ENCODE peak calls at places on chromosomes 3 and 15, in six cellular contexts. One of them, this sample, is unnamed.
A peak's percentile ranks its signal among the peaks of the same experiment; 100 is the strongest.

GRCh38 chr3:106842151-106842550 is 535.1 kb upstream of the CCDC54 start:
- DNase-seq in psoas muscle: no peak
- DNase-seq in ovary: no peak
- DNase-seq in PC-3: no peak
- DNase-seq in right atrium auricular region: no peak
- DNase-seq in CD4-positive, CD25-positive, alpha-beta regulatory T cell: no peak
- DNase-seq in this sample: no peak

GRCh38 chr3:27578032-27578431 is 93.8 kb upstream of the SLC4A7 start:
- DNase-seq in right atrium auricular region: no peak
- DNase-seq in ovary: no peak
- DNase-seq in CD4-positive, CD25-positive, alpha-beta regulatory T cell: no peak
- DNase-seq in psoas muscle: no peak
- DNase-seq in PC-3: no peak
- DNase-seq in this sample: no peak

GRCh38 chr15:75920079-75920478 is 16.4 kb downstream of the FBXO22 start:
- DNase-seq in CD4-positive, CD25-positive, alpha-beta regulatory T cell: no peak
- DNase-seq in ovary: no peak
- DNase-seq in PC-3: no peak
- DNase-seq in right atrium auricular region: no peak
- DNase-seq in psoas muscle: no peak
- DNase-seq in this sample: no peak

GRCh38 chr3:138949445-138950005 is 2.5 kb downstream of the FOXL2NB start:
- DNase-seq in psoas muscle: no peak
- DNase-seq in ovary: peak; percentile 35
- DNase-seq in PC-3: no peak
- DNase-seq in CD4-positive, CD25-positive, alpha-beta regulatory T cell: no peak
- DNase-seq in right atrium auricular region: no peak
- DNase-seq in this sample: no peak

GRCh38 chr15:66472176-66472999 is 25.2 kb downstream of the SNAPC5 start:
- DNase-seq in right atrium auricular region: no peak
- DNase-seq in psoas muscle: no peak
- DNase-seq in PC-3: no peak
- DNase-seq in ovary: peak; percentile 27
- DNase-seq in CD4-positive, CD25-positive, alpha-beta regulatory T cell: peak; percentile 17
- DNase-seq in this sample: no peak

GRCh38 chr3:53705024-53705750 is 141.0 kb downstream of the CHDH start:
- DNase-seq in right atrium auricular region: peak; percentile 46
- DNase-seq in PC-3: no peak
- DNase-seq in ovary: no peak
- DNase-seq in CD4-positive, CD25-positive, alpha-beta regulatory T cell: no peak
- DNase-seq in psoas muscle: no peak
- DNase-seq in this sample: peak; percentile 86

GRCh38 chr15:92653836-92654524 is 1.6 kb downstream of the FAM174B start:
- DNase-seq in CD4-positive, CD25-positive, alpha-beta regulatory T cell: no peak
- DNase-seq in PC-3: peak; percentile 69
- DNase-seq in right atrium auricular region: no peak
- DNase-seq in ovary: peak; percentile 50
- DNase-seq in psoas muscle: no peak
- DNase-seq in this sample: no peak

GRCh38 chr3:71245971-71246860 is 337.3 kb downstream of the FOXP1 start:
- DNase-seq in right atrium auricular region: no peak
- DNase-seq in CD4-positive, CD25-positive, alpha-beta regulatory T cell: no peak
- DNase-seq in psoas muscle: no peak
- DNase-seq in PC-3: no peak
- DNase-seq in ovary: no peak
- DNase-seq in this sample: no peak

GRCh38 chr3:18124501-18124900 is 300.6 kb downstream of the SATB1 start:
- DNase-seq in right atrium auricular region: no peak
- DNase-seq in PC-3: peak; percentile 76
- DNase-seq in psoas muscle: no peak
- DNase-seq in ovary: no peak
- DNase-seq in CD4-positive, CD25-positive, alpha-beta regulatory T cell: no peak
- DNase-seq in this sample: no peak

GRCh38 chr15:37034392-37034791 is 66.0 kb downstream of the MEIS2 start:
- DNase-seq in psoas muscle: no peak
- DNase-seq in right atrium auricular region: no peak
- DNase-seq in PC-3: no peak
- DNase-seq in ovary: no peak
- DNase-seq in CD4-positive, CD25-positive, alpha-beta regulatory T cell: no peak
- DNase-seq in this sample: no peak

GRCh38 chr3:126731044-126731443 is 27.0 kb downstream of the CHCHD6 start:
- DNase-seq in psoas muscle: no peak
- DNase-seq in ovary: no peak
- DNase-seq in CD4-positive, CD25-positive, alpha-beta regulatory T cell: no peak
- DNase-seq in PC-3: no peak
- DNase-seq in right atrium auricular region: no peak
- DNase-seq in this sample: no peak

GRCh38 chr3:72844436-72844999 is 3.7 kb downstream of the SHQ1 start:
- DNase-seq in ovary: no peak
- DNase-seq in PC-3: no peak
- DNase-seq in right atrium auricular region: no peak
- DNase-seq in CD4-positive, CD25-positive, alpha-beta regulatory T cell: no peak
- DNase-seq in psoas muscle: no peak
- DNase-seq in this sample: no peak

GRCh38 chr3:158977497-158977896 is 175.6 kb downstream of the MFSD1 start:
- DNase-seq in ovary: no peak
- DNase-seq in psoas muscle: no peak
- DNase-seq in CD4-positive, CD25-positive, alpha-beta regulatory T cell: no peak
- DNase-seq in right atrium auricular region: no peak
- DNase-seq in PC-3: no peak
- DNase-seq in this sample: no peak

GRCh38 chr3:64342940-64343691 is 117.8 kb upstream of the PRICKLE2 start:
- DNase-seq in PC-3: peak; percentile 71
- DNase-seq in CD4-positive, CD25-positive, alpha-beta regulatory T cell: no peak
- DNase-seq in right atrium auricular region: no peak
- DNase-seq in psoas muscle: no peak
- DNase-seq in ovary: no peak
- DNase-seq in this sample: peak; percentile 42

GRCh38 chr3:181009225-181009624 is 19.7 kb upstream of the DNAJC19 start:
- DNase-seq in PC-3: no peak
- DNase-seq in CD4-positive, CD25-positive, alpha-beta regulatory T cell: no peak
- DNase-seq in ovary: no peak
- DNase-seq in psoas muscle: no peak
- DNase-seq in right atrium auricular region: no peak
- DNase-seq in this sample: no peak

GRCh38 chr15:68546318-68546717 is 32.5 kb upstream of the CORO2B start:
- DNase-seq in ovary: no peak
- DNase-seq in CD4-positive, CD25-positive, alpha-beta regulatory T cell: no peak
- DNase-seq in psoas muscle: no peak
- DNase-seq in PC-3: no peak
- DNase-seq in right atrium auricular region: no peak
- DNase-seq in this sample: no peak

GRCh38 chr3:160184655-160185054 is 40.6 kb upstream of the C3orf80 start:
- DNase-seq in psoas muscle: no peak
- DNase-seq in PC-3: no peak
- DNase-seq in CD4-positive, CD25-positive, alpha-beta regulatory T cell: no peak
- DNase-seq in ovary: no peak
- DNase-seq in right atrium auricular region: no peak
- DNase-seq in this sample: no peak

GRCh38 chr3:43866529-43867353 is 176.0 kb downstream of the ABHD5 start:
- DNase-seq in ovary: no peak
- DNase-seq in right atrium auricular region: no peak
- DNase-seq in psoas muscle: no peak
- DNase-seq in CD4-positive, CD25-positive, alpha-beta regulatory T cell: no peak
- DNase-seq in PC-3: peak; percentile 96
- DNase-seq in this sample: peak; percentile 70

GRCh38 chr3:186107148-186108105 is 1.5 kb downstream of the ETV5 start:
- DNase-seq in right atrium auricular region: peak; percentile 71
- DNase-seq in PC-3: peak; percentile 75
- DNase-seq in CD4-positive, CD25-positive, alpha-beta regulatory T cell: peak; percentile 5
- DNase-seq in ovary: peak; percentile 47
- DNase-seq in psoas muscle: peak; percentile 69
- DNase-seq in this sample: no peak

GRCh38 chr3:133040696-133041523 is 2.7 kb downstream of the TMEM108 start:
- DNase-seq in PC-3: peak; percentile 77
- DNase-seq in ovary: peak; percentile 33
- DNase-seq in right atrium auricular region: peak; percentile 86
- DNase-seq in psoas muscle: peak; percentile 81
- DNase-seq in CD4-positive, CD25-positive, alpha-beta regulatory T cell: no peak
- DNase-seq in this sample: no peak

GRCh38 chr3:11155341-11156025 is 1.2 kb downstream of the HRH1 start:
- DNase-seq in right atrium auricular region: peak; percentile 83
- DNase-seq in CD4-positive, CD25-positive, alpha-beta regulatory T cell: no peak
- DNase-seq in PC-3: peak; percentile 85
- DNase-seq in psoas muscle: peak; percentile 79
- DNase-seq in ovary: peak; percentile 83
- DNase-seq in this sample: no peak

GRCh38 chr3:188434594-188434993 is 280.6 kb downstream of the LPP start:
- DNase-seq in right atrium auricular region: no peak
- DNase-seq in PC-3: no peak
- DNase-seq in ovary: no peak
- DNase-seq in CD4-positive, CD25-positive, alpha-beta regulatory T cell: no peak
- DNase-seq in psoas muscle: no peak
- DNase-seq in this sample: no peak

GRCh38 chr15:41798607-41799487 is 24.6 kb downstream of the MAPKBP1 start:
- DNase-seq in CD4-positive, CD25-positive, alpha-beta regulatory T cell: no peak
- DNase-seq in PC-3: peak; percentile 46
- DNase-seq in ovary: no peak
- DNase-seq in psoas muscle: no peak
- DNase-seq in right atrium auricular region: no peak
- DNase-seq in this sample: no peak

GRCh38 chr3:90184861-90185260 is 1077.4 kb downstream of the EPHA3 start:
- DNase-seq in right atrium auricular region: no peak
- DNase-seq in ovary: no peak
- DNase-seq in psoas muscle: no peak
- DNase-seq in PC-3: peak; percentile 49
- DNase-seq in CD4-positive, CD25-positive, alpha-beta regulatory T cell: no peak
- DNase-seq in this sample: no peak

GRCh38 chr3:4748127-4748526 is 231.1 kb upstream of the BHLHE40 start:
- DNase-seq in CD4-positive, CD25-positive, alpha-beta regulatory T cell: no peak
- DNase-seq in right atrium auricular region: no peak
- DNase-seq in ovary: peak; percentile 12
- DNase-seq in psoas muscle: no peak
- DNase-seq in PC-3: no peak
- DNase-seq in this sample: no peak

GRCh38 chr3:4750306-4751056 is 228.8 kb upstream of the BHLHE40 start:
- DNase-seq in psoas muscle: no peak
- DNase-seq in CD4-positive, CD25-positive, alpha-beta regulatory T cell: peak; percentile 2
- DNase-seq in right atrium auricular region: no peak
- DNase-seq in ovary: peak; percentile 59
- DNase-seq in PC-3: no peak
- DNase-seq in this sample: no peak

GRCh38 chr3:4749567-4750002 is 229.7 kb upstream of the BHLHE40 start:
- DNase-seq in ovary: no peak
- DNase-seq in right atrium auricular region: no peak
- DNase-seq in PC-3: no peak
- DNase-seq in psoas muscle: no peak
- DNase-seq in CD4-positive, CD25-positive, alpha-beta regulatory T cell: no peak
- DNase-seq in this sample: no peak

GRCh38 chr3:4746241-4746958 is 232.8 kb upstream of the BHLHE40 start:
- DNase-seq in CD4-positive, CD25-positive, alpha-beta regulatory T cell: no peak
- DNase-seq in ovary: peak; percentile 21
- DNase-seq in right atrium auricular region: no peak
- DNase-seq in psoas muscle: no peak
- DNase-seq in PC-3: no peak
- DNase-seq in this sample: no peak

GRCh38 chr3:4748701-4749378 is 230.4 kb upstream of the BHLHE40 start:
- DNase-seq in psoas muscle: no peak
- DNase-seq in PC-3: no peak
- DNase-seq in ovary: no peak
- DNase-seq in right atrium auricular region: no peak
- DNase-seq in CD4-positive, CD25-positive, alpha-beta regulatory T cell: no peak
- DNase-seq in this sample: no peak
- H3K4me1 ChIP-seq in psoas muscle: peaks cover 36% of the 10 kb centered on the region
- H3K4me1 ChIP-seq in PC-3: peaks cover 25% of the 10 kb centered on the region
- H3K4me1 ChIP-seq in ovary: peaks cover 19% of the 10 kb centered on the region
- H3K4me1 ChIP-seq in right atrium auricular region: peaks cover 56% of the 10 kb centered on the region
- H3K4me1 ChIP-seq in CD4-positive, CD25-positive, alpha-beta regulatory T cell: no peaks in the 10 kb centered on the region
- H3K4me1 ChIP-seq in this sample: peaks cover 41% of the 10 kb centered on the region

DNA sequence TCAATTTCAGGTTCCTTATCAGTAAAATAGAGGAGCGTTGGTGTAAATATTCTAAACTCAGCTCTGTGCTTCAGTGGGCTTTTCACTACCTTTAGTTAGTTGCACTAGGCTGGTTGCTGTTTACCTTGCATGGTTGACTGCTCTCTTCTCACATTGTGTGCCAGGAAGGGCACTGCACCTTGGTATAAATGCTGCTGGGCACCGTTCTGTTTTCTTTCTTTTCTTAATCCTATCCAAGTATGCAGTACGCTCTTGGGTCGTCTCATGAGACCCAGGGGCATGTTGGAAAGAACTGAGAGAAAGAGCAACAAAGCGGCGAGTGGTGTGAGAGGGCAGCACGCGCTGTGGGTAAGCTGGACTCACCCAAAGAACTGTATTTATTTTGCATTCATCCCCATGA is 22.4 kb downstream of the KCNMB2 start:
- DNase-seq in PC-3: no peak
- DNase-seq in CD4-positive, CD25-positive, alpha-beta regulatory T cell: no peak
- DNase-seq in ovary: no peak
- DNase-seq in psoas muscle: no peak
- DNase-seq in right atrium auricular region: no peak
- DNase-seq in this sample: no peak
- H3K4me1 ChIP-seq in PC-3: no peaks in the 10 kb centered on the region
- H3K4me1 ChIP-seq in CD4-positive, CD25-positive, alpha-beta regulatory T cell: no peaks in the 10 kb centered on the region
- H3K4me1 ChIP-seq in ovary: peaks cover 5% of the 10 kb centered on the region
- H3K4me1 ChIP-seq in psoas muscle: no peaks in the 10 kb centered on the region
- H3K4me1 ChIP-seq in right atrium auricular region: peaks cover 24% of the 10 kb centered on the region
- H3K4me1 ChIP-seq in this sample: peaks cover 21% of the 10 kb centered on the region

DNA sequence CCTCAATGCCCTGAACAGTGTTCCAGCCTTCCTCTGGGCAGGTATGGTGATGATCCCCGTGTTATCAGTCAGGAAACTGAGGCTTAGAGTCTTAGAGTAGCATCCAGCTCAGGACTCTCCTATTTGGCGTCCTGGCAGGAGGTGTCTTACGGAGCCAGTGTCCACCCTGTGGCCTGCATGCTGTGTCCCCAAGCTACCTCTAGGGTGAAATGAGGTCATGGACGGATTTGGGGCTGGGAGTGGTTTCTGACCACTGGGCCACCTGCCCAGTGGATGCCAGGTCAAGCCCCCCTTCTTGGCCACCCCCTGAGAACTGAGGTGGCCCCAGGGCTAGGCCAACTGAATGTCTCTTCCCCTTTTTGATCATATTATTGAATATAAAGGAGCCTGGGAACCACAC is 27.2 kb upstream of the SLC6A6 start:
- DNase-seq in ovary: no peak
- DNase-seq in CD4-positive, CD25-positive, alpha-beta regulatory T cell: no peak
- DNase-seq in PC-3: no peak
- DNase-seq in psoas muscle: no peak
- DNase-seq in right atrium auricular region: no peak
- DNase-seq in this sample: no peak
- H3K4me1 ChIP-seq in ovary: peaks cover 6% of the 10 kb centered on the region
- H3K4me1 ChIP-seq in CD4-positive, CD25-positive, alpha-beta regulatory T cell: peaks cover 10% of the 10 kb centered on the region
- H3K4me1 ChIP-seq in PC-3: peaks cover 28% of the 10 kb centered on the region
- H3K4me1 ChIP-seq in psoas muscle: peaks cover 74% of the 10 kb centered on the region
- H3K4me1 ChIP-seq in right atrium auricular region: peaks cover 61% of the 10 kb centered on the region
- H3K4me1 ChIP-seq in this sample: peaks cover 31% of the 10 kb centered on the region

DNA sequence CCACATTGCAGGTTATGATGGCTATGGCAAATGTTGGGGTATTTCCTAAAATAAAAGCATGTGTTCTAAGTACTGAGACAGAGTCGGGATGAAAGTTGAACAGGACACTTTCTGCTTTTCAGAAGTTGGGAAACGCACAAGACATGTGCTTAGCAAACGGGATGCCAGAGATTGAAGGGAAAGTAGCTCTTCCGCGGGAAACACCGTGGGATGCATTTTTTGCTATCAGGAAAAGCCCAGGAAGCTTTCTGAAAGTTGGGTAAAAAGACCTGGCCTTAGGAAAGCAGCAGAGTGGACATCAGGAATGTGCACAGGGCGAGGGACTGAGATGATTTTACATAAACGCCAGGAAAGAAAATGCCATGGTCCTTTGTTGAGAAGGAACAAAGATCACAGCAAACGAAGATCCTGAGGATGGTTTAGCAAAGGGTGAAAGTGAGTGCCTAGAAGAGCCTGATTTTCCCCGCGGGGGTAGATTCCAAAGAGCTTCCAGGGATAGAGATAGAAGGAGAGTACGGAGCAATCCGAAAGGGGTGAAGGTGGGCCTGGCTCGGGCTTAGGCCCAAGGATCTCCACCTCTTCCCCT is 1.1 kb downstream of the CDC25A start:
- DNase-seq in CD4-positive, CD25-positive, alpha-beta regulatory T cell: no peak
- DNase-seq in ovary: no peak
- DNase-seq in psoas muscle: no peak
- DNase-seq in PC-3: peak; percentile 27
- DNase-seq in right atrium auricular region: no peak
- DNase-seq in this sample: no peak
- H3K4me1 ChIP-seq in CD4-positive, CD25-positive, alpha-beta regulatory T cell: peaks cover 14% of the 10 kb centered on the region
- H3K4me1 ChIP-seq in ovary: peaks cover 7% of the 10 kb centered on the region
- H3K4me1 ChIP-seq in psoas muscle: peaks cover 9% of the 10 kb centered on the region
- H3K4me1 ChIP-seq in PC-3: peaks cover 17% of the 10 kb centered on the region
- H3K4me1 ChIP-seq in right atrium auricular region: peaks cover 12% of the 10 kb centered on the region
- H3K4me1 ChIP-seq in this sample: peaks cover 19% of the 10 kb centered on the region

This sample was measured in esophagus muscularis mucosa.